ENCODE peak calls at places on chromosomes 3 and 15, in four cellular contexts. F is ascending aorta, W is transverse colon, H is Peyer's patch. E is an unnamed sample.

GRCh38 chr15:35746121-35746520 is 200.2 kb upstream of the DPH6 start:
- DNase-seq in F (no peak), W (no peak), H (no peak), E (no peak)

GRCh38 chr15:35810007-35810406 is 264.0 kb upstream of the DPH6 start:
- DNase-seq in F (no peak), H (no peak), W (no peak), E (no peak)

GRCh38 chr3:185081516-185081915 is 71.3 kb downstream of the C3orf70 start:
- DNase-seq in H (no peak), W (no peak), F (no peak), E (no peak)

GRCh38 chr3:23575697-23576096 is 230.1 kb upstream of the UBE2E1 start:
- DNase-seq in W (no peak), H (no peak), F (no peak), E (no peak)

GRCh38 chr15:75661041-75661778 is 13.5 kb downstream of the SNX33 start:
- DNase-seq in W (peak; percentile 83), H (no peak), F (peak; percentile 66), E (peak; percentile 94)

GRCh38 chr3:36945326-36945980 is 599 bp upstream of the TRANK1 start:
- DNase-seq in F (no peak), W (no peak), H (no peak), E (no peak)

GRCh38 chr15:54099010-54099409 is 120.8 kb downstream of the UNC13C start:
- DNase-seq in H (no peak), W (no peak), F (no peak), E (no peak)

GRCh38 chr3:51681453-51681852 is 10.4 kb downstream of the TEX264 start:
- DNase-seq in W (peak; percentile 64), F (no peak), H (peak; percentile 71), E (peak; percentile 77)

GRCh38 chr3:122911901-122912300 is 115.7 kb downstream of the SEMA5B start:
- DNase-seq in W (no peak), H (no peak), F (no peak), E (no peak)

DNA sequence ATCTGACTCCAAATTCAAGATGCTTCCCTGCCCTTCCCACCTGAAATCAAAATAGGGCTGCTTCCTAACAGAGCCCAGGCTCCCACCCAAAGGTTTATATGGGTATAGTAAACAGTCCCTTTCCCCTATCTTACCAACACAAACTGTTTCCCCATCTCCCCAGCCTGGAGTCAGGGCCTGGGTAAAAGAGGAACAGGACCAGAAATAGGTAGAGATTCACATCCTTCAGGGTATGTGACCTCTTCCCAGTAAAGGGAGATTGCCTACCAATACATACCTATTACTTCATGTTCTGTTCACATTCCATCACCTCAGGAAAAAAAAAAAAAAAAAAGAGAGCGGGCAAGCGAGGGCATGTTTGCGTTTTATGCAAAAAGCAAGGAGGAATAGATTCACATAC is 9.7 kb upstream of the SHF start:
- DNase-seq in W (no peak), H (no peak), F (no peak), E (no peak)
- H3K4me3 ChIP-seq in W (no peak overlapping the region), H (no peak overlapping the region), F (no peak overlapping the region), E (peak overlapping the region; percentile 68)

DNA sequence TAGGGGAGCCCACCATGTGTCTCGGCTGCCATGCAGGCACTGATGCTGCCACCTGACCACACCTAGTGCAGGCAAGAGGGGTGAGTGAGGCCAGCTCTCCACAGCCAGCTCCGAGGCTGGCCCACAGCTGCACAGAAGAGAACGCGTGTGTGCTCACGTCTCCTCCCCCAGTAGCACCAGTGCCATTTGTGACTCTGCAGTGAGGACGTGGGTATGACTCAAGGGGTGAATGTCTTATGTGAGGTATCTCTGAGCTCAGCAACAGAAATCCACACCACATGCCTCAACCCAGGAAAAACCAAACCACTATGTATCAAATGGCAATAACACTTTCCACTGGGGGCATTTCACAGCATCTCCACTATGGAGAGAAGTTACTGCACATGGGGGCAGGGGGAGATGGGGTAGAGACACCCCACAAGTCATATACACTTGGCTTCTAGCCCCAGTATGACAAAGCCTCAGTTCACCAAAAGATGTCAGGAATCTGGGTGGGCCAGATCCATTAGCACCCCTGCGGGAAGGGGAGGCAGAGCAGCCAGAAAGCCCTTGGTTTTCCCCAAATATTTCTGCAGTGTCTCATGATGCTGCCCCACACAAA is 87.6 kb downstream of the LRIG1 start:
- DNase-seq in H (no peak), W (no peak), F (no peak), E (no peak)
- H3K36me3 ChIP-seq in H (peaks cover 2% of the 10 kb centered on the region), W (no peaks in the 10 kb centered on the region), F (peaks cover 35% of the 10 kb centered on the region), E (peaks cover 51% of the 10 kb centered on the region)

DNA sequence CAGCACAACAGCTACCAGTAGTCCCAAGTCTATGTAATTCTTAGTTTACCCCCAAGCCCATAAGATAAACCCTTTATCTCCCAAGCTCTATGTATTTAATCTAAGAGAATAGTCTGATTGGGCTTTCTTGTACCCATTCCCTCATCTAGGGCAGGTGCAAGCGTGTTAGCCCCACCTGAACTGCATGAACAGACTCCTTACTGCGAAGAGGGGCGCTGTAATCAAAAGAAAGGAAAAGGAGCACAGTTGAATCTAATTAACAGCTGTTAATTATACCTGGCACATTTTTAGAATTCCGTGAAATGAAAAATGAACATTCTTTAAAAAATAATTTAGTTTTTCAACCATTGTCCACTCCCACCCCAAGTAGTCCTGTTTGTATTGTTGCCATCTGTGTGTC is 26.4 kb upstream of the NEDD4 start:
- DNase-seq in H (no peak), F (no peak), W (no peak), E (no peak)
- H3K4me3 ChIP-seq in H (no peak overlapping the region), F (no peak overlapping the region), W (no peak overlapping the region), E (no peak overlapping the region)

GRCh38 chr3:186962445-186962844 is 32.1 kb downstream of the ST6GAL1 start:
- DNase-seq in H (no peak), F (no peak), W (no peak), E (no peak)
- H3K36me3 ChIP-seq in H (no peaks in the 10 kb centered on the region), F (peaks cover 7% of the 10 kb centered on the region), W (no peaks in the 10 kb centered on the region), E (peaks cover 19% of the 10 kb centered on the region)

GRCh38 chr3:45165497-45166282 is 19.5 kb upstream of the CDCP1 start:
- DNase-seq in W (no peak), H (no peak), F (no peak), E (no peak)
- H3K4me3 ChIP-seq in W (no peak overlapping the region), H (no peak overlapping the region), F (no peak overlapping the region), E (no peak overlapping the region)

DNA sequence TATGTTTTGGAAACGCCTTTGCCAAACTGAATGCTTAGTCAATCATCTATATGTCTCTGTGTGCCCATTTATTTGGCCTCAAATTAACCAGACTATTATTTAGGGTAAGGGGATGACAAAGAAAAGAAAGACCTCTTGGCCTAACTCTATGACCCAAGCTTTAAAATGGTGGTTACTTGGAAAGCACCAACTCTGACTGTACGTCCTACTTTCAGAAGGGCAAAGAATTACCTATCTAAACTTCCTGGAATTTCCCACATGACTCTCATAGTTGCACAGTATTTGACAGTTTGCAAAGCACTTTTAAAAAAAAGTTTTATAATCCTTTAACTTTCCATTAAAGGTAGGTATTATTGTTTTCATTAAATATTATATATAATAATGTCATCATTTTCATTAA is 6.3 kb upstream of the MTHFS start:
- DNase-seq in H (no peak), F (no peak), W (no peak), E (no peak)
- H3K36me3 ChIP-seq in H (no peaks in the 10 kb centered on the region), F (no peaks in the 10 kb centered on the region), W (no peaks in the 10 kb centered on the region), E (no peaks in the 10 kb centered on the region)

GRCh38 chr15:36950371-36950770 is 150.0 kb downstream of the MEIS2 start:
- DNase-seq in F (no peak), H (no peak), W (no peak), E (no peak)

GRCh38 chr15:36947035-36947719 is 153.2 kb downstream of the MEIS2 start:
- DNase-seq in W (no peak), H (no peak), F (no peak), E (no peak)

GRCh38 chr15:36951747-36952247 is 148.6 kb downstream of the MEIS2 start:
- DNase-seq in W (no peak), H (no peak), F (no peak), E (no peak)

GRCh38 chr15:36953346-36953745 is 147.0 kb downstream of the MEIS2 start:
- DNase-seq in W (no peak), H (no peak), F (no peak), E (no peak)

GRCh38 chr15:36948982-36949381 is 151.4 kb downstream of the MEIS2 start:
- DNase-seq in W (no peak), H (no peak), F (no peak), E (no peak)
- H3K4me3 ChIP-seq in W (no peak overlapping the region), H (no peak overlapping the region), F (no peak overlapping the region), E (no peak overlapping the region)

GRCh38 chr3:131957980-131958379 is 76.8 kb downstream of the CPNE4 start:
- DNase-seq in F (no peak), H (no peak), W (no peak), E (no peak)

GRCh38 chr3:131957511-131957910 is 77.3 kb downstream of the CPNE4 start:
- DNase-seq in H (no peak), W (no peak), F (no peak), E (no peak)

DNA sequence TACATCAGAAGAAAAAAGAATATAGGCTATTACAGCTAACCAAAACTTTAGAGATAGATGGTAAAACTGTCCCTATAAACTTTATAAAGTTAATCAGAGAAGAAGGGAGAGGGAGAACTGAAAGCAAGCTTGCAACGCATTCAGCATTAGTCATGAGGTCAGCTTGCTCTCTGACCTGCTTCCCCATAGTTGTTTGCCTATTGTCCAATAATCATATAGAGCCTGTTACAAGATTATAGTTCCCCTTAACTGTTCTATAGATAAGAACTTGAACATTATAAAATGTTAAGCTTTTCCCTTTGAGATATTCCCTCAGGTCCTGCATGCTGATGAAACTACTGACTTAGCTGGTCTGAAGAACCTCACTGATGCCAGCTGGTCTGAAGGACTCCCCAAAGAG is 74.5 kb downstream of the CPNE4 start:
- DNase-seq in W (no peak), F (no peak), H (no peak), E (no peak)
- H3K36me3 ChIP-seq in W (no peaks in the 10 kb centered on the region), F (no peaks in the 10 kb centered on the region), H (no peaks in the 10 kb centered on the region), E (no peaks in the 10 kb centered on the region)

E was measured in upper lobe of right lung.